ENCODE peak calls at places on chromosomes 7 and 10, in five cellular contexts. B is WERI-Rb-1, T is fibroblast of the aortic adventitia, Y is lower leg skin, S is astrocyte of the spinal cord. A is an unnamed sample.

GRCh38 chr10:28677889-28678686 is 767 bp downstream of the BAMBI start:
- DNase-seq in Y (no peak), B (peak), S (peak), T (peak), A (no peak)

GRCh38 chr7:2512713-2513112 is 6.9 kb upstream of the LFNG start:
- DNase-seq in T (no peak), Y (no peak), S (no peak), B (no peak), A (no peak)

GRCh38 chr10:7956508-7956907 is 98.0 kb upstream of the GATA3 start:
- DNase-seq in S (peak), T (peak), B (no peak), Y (no peak), A (no peak)

GRCh38 chr10:133474833-133475734 is 21.3 kb downstream of the SCART1 start:
- DNase-seq in S (no peak), T (no peak), B (no peak), Y (no peak), A (no peak)

GRCh38 chr7:152162287-152162686 is 136.8 kb downstream of the GALNT11 start:
- DNase-seq in S (no peak), T (no peak), Y (no peak), B (no peak), A (peak)

GRCh38 chr7:20383351-20383750 is 52.7 kb downstream of the ITGB8 start:
- DNase-seq in B (no peak), S (no peak), Y (no peak), T (peak), A (no peak)

GRCh38 chr10:92238586-92239098 is 52.2 kb downstream of the CPEB3 start:
- DNase-seq in T (peak), Y (peak), S (peak), B (no peak), A (no peak)

GRCh38 chr7:23196306-23196705 is 14.5 kb downstream of the NUP42 start:
- DNase-seq in Y (no peak), S (no peak), B (no peak), T (peak), A (no peak)

GRCh38 chr7:24732646-24733413 is 24.4 kb downstream of the GSDME start:
- DNase-seq in T (peak), Y (no peak), S (peak), B (no peak), A (no peak)

GRCh38 chr7:16098585-16099179 is 322.7 kb downstream of the CRPPA start:
- DNase-seq in Y (no peak), T (peak), S (peak), B (no peak), A (no peak)

GRCh38 chr7:32092346-32092745 is 22.1 kb upstream of the PDE1C start:
- DNase-seq in Y (no peak), T (no peak), B (no peak), S (no peak), A (no peak)

GRCh38 chr7:129188372-129188891 is at the start of gene SMO:
- DNase-seq in Y (no peak), S (peak), T (no peak), B (peak), A (no peak)

GRCh38 chr7:158407581-158408331 is 179.9 kb downstream of the PTPRN2 start:
- DNase-seq in S (peak), B (no peak), Y (no peak), T (no peak), A (peak)

GRCh38 chr7:28573751-28574295 is 161.5 kb downstream of the CREB5 start:
- DNase-seq in S (no peak), T (peak), B (no peak), Y (no peak), A (no peak)

GRCh38 chr7:90250601-90251303 is 5.8 kb downstream of the CFAP69 start:
- DNase-seq in Y (no peak), T (peak), B (no peak), S (peak), A (no peak)

GRCh38 chr7:44733708-44734481 is 14.8 kb upstream of the ZMIZ2 start:
- DNase-seq in T (peak), S (peak), B (no peak), Y (no peak), A (no peak)

GRCh38 chr10:43863859-43864591 is 215.3 kb upstream of the ZNF32 start:
- DNase-seq in S (peak), T (peak), B (no peak), Y (peak), A (no peak)

GRCh38 chr7:115221484-115221883 is 299.6 kb downstream of the MDFIC start:
- DNase-seq in Y (no peak), T (peak), S (no peak), B (no peak), A (no peak)

GRCh38 chr10:76150139-76150885 is 718.9 kb downstream of the LRMDA start:
- DNase-seq in Y (no peak), S (peak), B (no peak), T (no peak), A (no peak)

GRCh38 chr7:35494407-35494806 is 200.5 kb downstream of the HERPUD2 start:
- DNase-seq in B (no peak), T (no peak), S (no peak), Y (no peak), A (no peak)

GRCh38 chr10:32317795-32318194 is 29.2 kb downstream of the EPC1 start:
- DNase-seq in B (no peak), T (no peak), Y (no peak), S (no peak), A (no peak)

GRCh38 chr10:28302012-28302667 is 724 bp downstream of the MPP7 start:
- DNase-seq in B (no peak), S (peak), T (peak), Y (peak), A (no peak)

GRCh38 chr10:21534611-21535493 is 820 bp downstream of the MLLT10 start:
- DNase-seq in B (peak), Y (peak), T (no peak), S (peak), A (no peak)

GRCh38 chr7:45217358-45217757 is 59.8 kb downstream of the RAMP3 start:
- DNase-seq in B (peak), Y (no peak), S (no peak), T (no peak), A (no peak)

GRCh38 chr7:150716939-150717338 is 526 bp downstream of the GIMAP1 start:
- DNase-seq in Y (no peak), T (no peak), B (no peak), S (no peak), A (no peak)

GRCh38 chr7:150717821-150718420 is 1.5 kb downstream of the GIMAP1 start:
- DNase-seq in B (peak), S (no peak), T (no peak), Y (no peak), A (no peak)

GRCh38 chr7:150716368-150716767 is at the start of gene GIMAP1:
- DNase-seq in T (no peak), B (no peak), S (no peak), Y (peak), A (no peak)

GRCh38 chr7:150715293-150715692 is 1.1 kb upstream of the GIMAP1 start:
- DNase-seq in S (no peak), T (no peak), B (no peak), Y (no peak), A (no peak)

GRCh38 chr7:150715738-150716137 is 675 bp upstream of the GIMAP1 start:
- DNase-seq in Y (no peak), B (no peak), S (no peak), T (no peak), A (no peak)
- H3K4me3 ChIP-seq in Y (no peak), B (no peak), S (no peak), T (no peak), A (no peak)

GRCh38 chr7:132367795-132368194 is 208.5 kb downstream of the PLXNA4 start:
- DNase-seq in T (no peak), Y (no peak), S (no peak), B (no peak), A (no peak)

GRCh38 chr7:132367007-132367406 is 209.3 kb downstream of the PLXNA4 start:
- DNase-seq in T (no peak), Y (no peak), S (no peak), B (no peak), A (no peak)

GRCh38 chr7:132361146-132361545 is 215.1 kb downstream of the PLXNA4 start:
- DNase-seq in Y (no peak), T (no peak), S (no peak), B (no peak), A (no peak)

GRCh38 chr7:132359746-132360145 is 216.5 kb downstream of the PLXNA4 start:
- DNase-seq in T (no peak), Y (no peak), B (no peak), S (no peak), A (no peak)

DNA sequence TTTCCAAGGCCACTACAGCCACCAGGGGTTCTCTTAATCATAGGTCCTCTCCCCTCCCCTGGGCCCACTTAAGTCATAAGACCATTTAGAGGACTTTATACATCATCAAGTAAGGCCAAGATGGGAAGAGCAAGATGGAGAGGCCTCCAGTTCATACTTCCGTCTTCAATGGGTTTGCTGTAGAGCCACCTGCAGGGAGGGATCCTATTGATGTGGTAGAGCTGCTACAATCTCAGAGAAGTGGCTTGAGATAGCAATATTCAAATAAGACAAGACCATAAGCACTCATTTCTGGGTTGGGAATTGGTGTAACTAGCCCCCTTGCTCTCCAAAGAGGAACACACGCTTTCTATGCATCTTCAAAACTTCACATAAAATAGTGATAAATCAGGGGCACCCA is 214.2 kb downstream of the PLXNA4 start:
- DNase-seq in S (no peak), Y (no peak), T (no peak), B (no peak), A (no peak)
- TF ChIP-seq CTCF in S (no peak), Y (no peak), T (no peak), B (no peak), A (no peak)

GRCh38 chr7:81285142-81285871 is 366.5 kb upstream of the SEMA3C start:
- DNase-seq in S (peak), B (no peak), Y (no peak), T (peak), A (no peak)
- H3K4me3 ChIP-seq in S (no peak), B (no peak), Y (no peak), T (no peak), A (no peak)

DNA sequence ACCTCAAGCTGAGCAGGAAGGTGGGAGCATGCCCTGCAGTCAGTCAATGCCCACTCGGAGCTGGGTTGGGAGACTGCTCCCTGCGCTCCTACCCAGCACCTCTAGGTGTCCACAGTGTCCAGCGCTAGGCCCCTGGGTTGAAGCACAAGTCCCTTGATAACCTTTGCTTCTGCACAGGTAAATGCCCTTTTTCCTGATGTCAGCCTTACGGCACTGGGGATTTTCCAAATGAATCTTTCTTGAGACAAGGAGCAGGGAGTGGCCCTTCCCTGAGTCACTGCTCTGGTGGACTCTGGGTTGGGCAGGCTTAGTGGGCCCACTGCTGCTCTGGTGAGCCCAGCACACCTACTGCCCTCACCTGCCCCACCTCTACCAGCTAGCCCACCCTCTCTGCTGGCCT is 61.9 kb upstream of the OPN4 start:
- DNase-seq in B (peak), S (no peak), Y (no peak), T (no peak), A (no peak)
- TF ChIP-seq CTCF in B (peak), S (no peak), Y (no peak), T (no peak), A (no peak)

A was measured in LNCaP clone FGC.